ENCODE peak calls at places on chromosomes 7 and 10, in ten cellular contexts. O, A, I, W, D, K, M, C, L and R are unnamed samples.

GRCh38 chr7:27110977-27111752 is 8.7 kb upstream of the HOXA2 start:
- DNase-seq in O (no peak), A (no peak), I (no peak), W (peak; percentile 39), D (no peak), K (no peak), M (peak; percentile 79), C (no peak), L (no peak), R (no peak)

GRCh38 chr10:78457804-78458483 is 424.3 kb downstream of the RPS24 start:
- DNase-seq in O (peak; percentile 55), A (no peak), I (no peak), W (no peak), D (peak; percentile 46), K (no peak), M (no peak), C (no peak), L (no peak), R (no peak)

GRCh38 chr10:802506-802905 is 113.0 kb upstream of the DIP2C start:
- DNase-seq in O (no peak), A (no peak), I (no peak), W (no peak), D (no peak), K (no peak), M (no peak), C (no peak), L (no peak), R (no peak)

GRCh38 chr10:78196964-78197363 is 163.3 kb downstream of the RPS24 start:
- DNase-seq in O (no peak), A (no peak), I (no peak), W (no peak), D (peak; percentile 59), K (no peak), M (no peak), C (no peak), L (no peak), R (no peak)

GRCh38 chr10:17029581-17030271 is 99.9 kb downstream of the CUBN start:
- DNase-seq in O (no peak), A (peak; percentile 86), I (no peak), W (peak; percentile 85), D (no peak), K (no peak), M (peak; percentile 77), C (peak; percentile 38), L (no peak), R (peak; percentile 5)

GRCh38 chr10:3339531-3339950 is 167.0 kb upstream of the PITRM1 start:
- DNase-seq in O (no peak), A (no peak), I (no peak), W (no peak), D (no peak), K (no peak), M (no peak), C (no peak), L (no peak), R (no peak)

GRCh38 chr7:6558837-6559236 is 7.6 kb upstream of the GRID2IP start:
- DNase-seq in O (no peak), A (peak; percentile 49), I (no peak), W (no peak), D (no peak), K (no peak), M (no peak), C (no peak), L (no peak), R (peak; percentile 74)

GRCh38 chr7:473211-473734 is 46.4 kb downstream of the PDGFA start:
- DNase-seq in O (peak; percentile 46), A (peak; percentile 40), I (no peak), W (peak; percentile 11), D (no peak), K (no peak), M (peak; percentile 42), C (peak; percentile 21), L (no peak), R (no peak)

GRCh38 chr10:131096031-131096430 is 215.5 kb downstream of the TCERG1L start:
- DNase-seq in O (no peak), A (no peak), I (no peak), W (no peak), D (no peak), K (no peak), M (no peak), C (no peak), L (no peak), R (no peak)

GRCh38 chr10:78759448-78760120 is 309.2 kb upstream of the ZMIZ1 start:
- DNase-seq in O (no peak), A (no peak), I (no peak), W (no peak), D (no peak), K (no peak), M (peak; percentile 24), C (no peak), L (no peak), R (no peak)

GRCh38 chr10:22436893-22437619 is 91.8 kb downstream of the SPAG6 start:
- DNase-seq in O (peak; percentile 92), A (peak; percentile 97), I (peak; percentile 82), W (peak; percentile 92), D (peak; percentile 90), K (no peak), M (peak; percentile 95), C (peak; percentile 91), L (peak; percentile 77), R (peak; percentile 78)

GRCh38 chr10:123380491-123381085 is 226.4 kb downstream of the BUB3 start:
- DNase-seq in O (no peak), A (no peak), I (no peak), W (no peak), D (no peak), K (no peak), M (no peak), C (no peak), L (no peak), R (no peak)

GRCh38 chr10:124354411-124355382 is 64.0 kb downstream of the OAT start:
- DNase-seq in O (no peak), A (peak; percentile 66), I (no peak), W (peak; percentile 74), D (peak; percentile 6), K (no peak), M (peak; percentile 74), C (peak; percentile 37), L (no peak), R (no peak)

DNA sequence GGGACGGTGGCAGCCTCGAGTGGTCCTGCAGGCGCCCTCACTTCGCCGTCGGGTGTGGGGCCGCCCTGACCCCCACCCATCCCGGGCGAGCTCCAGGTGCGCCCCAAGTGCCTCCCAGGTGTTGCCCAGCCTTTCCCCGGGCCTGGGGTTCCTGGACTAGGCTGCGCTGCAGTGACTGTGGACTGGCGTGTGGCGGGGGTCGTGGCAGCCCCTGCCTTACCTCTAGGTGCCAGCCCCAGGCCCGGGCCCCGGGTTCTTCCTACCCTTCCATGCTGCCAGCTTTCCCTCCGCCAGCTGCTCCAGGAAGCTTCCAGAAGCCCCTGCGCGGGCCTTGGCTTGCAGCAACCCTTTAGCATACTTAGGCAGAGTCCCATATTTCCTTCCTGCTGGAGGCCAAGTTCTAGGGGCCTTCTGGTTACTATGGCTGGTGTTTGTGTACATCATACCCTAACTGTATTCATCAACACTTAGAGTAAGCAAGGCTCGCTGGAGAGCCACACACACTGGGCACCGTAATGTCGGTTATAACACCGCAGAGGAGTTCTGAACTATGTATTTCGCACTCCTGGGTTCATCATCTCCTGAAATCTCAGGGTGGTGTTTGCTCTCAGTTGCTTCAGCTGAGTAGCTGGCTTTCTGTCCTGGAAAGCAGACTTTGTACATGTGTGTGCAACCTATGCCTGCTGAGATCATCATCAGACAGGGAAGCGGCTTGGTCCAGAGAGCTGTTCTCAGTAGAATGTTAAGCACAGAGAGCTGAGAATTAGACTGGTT is 492 bp downstream of the MGMT start:
- DNase-seq in O (peak; percentile 69), A (peak; percentile 52), I (no peak), W (peak; percentile 28), D (no peak), K (no peak), M (no peak), C (no peak), L (no peak), R (no peak)
- H3K27ac ChIP-seq in O (peak overlapping the region; percentile 78), A (peak overlapping the region; percentile 77), I (peak overlapping the region; percentile 78), W (peak overlapping the region; percentile 83), D (no peak overlapping the region), K (peak overlapping the region; percentile 13), M (peak overlapping the region; percentile 70), C (peak overlapping the region; percentile 75), L (no peak overlapping the region), R (peak overlapping the region; percentile 76)

DNA sequence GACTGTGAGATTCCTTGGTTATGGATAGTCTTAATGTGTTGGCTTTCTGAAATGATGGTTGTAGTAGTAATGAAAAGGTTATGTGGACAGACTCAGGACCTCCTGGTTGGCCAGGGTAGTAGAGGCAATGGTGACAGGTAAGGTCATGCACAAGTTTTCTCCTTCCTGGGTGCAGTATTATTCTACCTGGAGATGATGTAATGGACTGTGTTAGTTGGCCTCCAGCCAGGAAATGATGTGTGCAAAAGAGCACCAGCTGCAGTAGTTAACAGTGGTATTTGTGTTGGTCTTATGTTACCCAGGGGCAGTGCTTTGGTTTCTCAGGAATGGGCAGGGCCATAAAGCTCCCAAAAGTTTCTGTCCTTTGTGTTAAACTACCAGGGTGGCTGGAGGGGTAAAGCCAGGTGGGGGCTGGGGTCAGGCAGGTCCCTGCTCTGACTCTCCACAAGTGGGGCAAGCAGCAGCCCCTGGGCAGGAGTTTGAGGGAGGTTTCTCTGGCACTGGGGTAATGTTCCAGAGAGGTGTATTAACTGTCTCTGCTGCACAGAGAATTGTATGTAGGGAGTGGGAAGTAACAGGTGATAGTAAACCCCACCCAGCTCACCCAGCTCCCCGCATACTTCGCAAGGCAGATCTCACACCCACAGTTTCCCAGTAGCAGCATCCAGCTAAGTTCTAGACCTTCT is 36.3 kb downstream of the GPR22 start:
- DNase-seq in O (no peak), A (peak; percentile 75), I (no peak), W (no peak), D (no peak), K (peak; percentile 71), M (no peak), C (peak; percentile 68), L (no peak), R (no peak)
- H3K27ac ChIP-seq in O (peak overlapping the region; percentile 82), A (peak overlapping the region; percentile 19), I (no peak overlapping the region), W (no peak overlapping the region), D (no peak overlapping the region), K (peak overlapping the region; percentile 65), M (no peak overlapping the region), C (peak overlapping the region; percentile 66), L (no peak overlapping the region), R (no peak overlapping the region)

GRCh38 chr10:7408003-7408493 is 2.8 kb downstream of the SFMBT2 start:
- DNase-seq in O (peak; percentile 62), A (peak; percentile 73), I (peak; percentile 35), W (peak; percentile 68), D (no peak), K (no peak), M (peak; percentile 82), C (no peak), L (no peak), R (no peak)
- H3K27ac ChIP-seq in O (peak overlapping the region; percentile 61), A (peak overlapping the region; percentile 68), I (peak overlapping the region; percentile 80), W (peak overlapping the region; percentile 83), D (no peak overlapping the region), K (no peak overlapping the region), M (no peak overlapping the region), C (peak overlapping the region; percentile 66), L (no peak overlapping the region), R (peak overlapping the region; percentile 88)

DNA sequence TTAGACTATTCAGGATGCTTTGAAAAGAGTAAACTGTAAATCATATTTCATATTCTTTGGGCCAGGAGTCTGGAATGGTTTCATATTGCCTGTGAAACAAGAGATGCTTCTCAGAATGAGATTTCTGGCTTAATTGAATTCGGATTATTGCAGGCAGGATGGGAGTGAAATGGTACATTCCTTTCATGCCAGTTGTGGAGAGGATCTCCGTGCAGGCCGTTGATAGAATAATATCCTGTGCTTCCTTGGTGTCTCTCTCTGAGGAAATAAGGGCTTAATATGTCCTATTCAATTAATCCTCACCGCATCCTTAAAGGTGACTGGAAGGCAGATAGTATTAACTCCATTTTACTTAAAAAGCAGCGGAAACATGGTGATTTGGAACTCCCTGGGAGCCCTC is 56.6 kb downstream of the CUX1 start:
- DNase-seq in O (no peak), A (no peak), I (no peak), W (no peak), D (no peak), K (no peak), M (no peak), C (no peak), L (no peak), R (no peak)
- H3K27ac ChIP-seq in O (no peak overlapping the region), A (no peak overlapping the region), I (no peak overlapping the region), W (no peak overlapping the region), D (no peak overlapping the region), K (no peak overlapping the region), M (no peak overlapping the region), C (no peak overlapping the region), L (no peak overlapping the region), R (no peak overlapping the region)